ENCODE peak calls at places on chromosomes 12 and 14, in seven cellular contexts. K, P, J, S, M, I and H are unnamed samples.
A peak's percentile ranks its signal among the peaks of the same experiment; 100 is the strongest.

GRCh38 chr12:113299619-113300237 is 35.2 kb downstream of the SLC8B1 start:
- DNase-seq in K (peak; percentile 60), P (peak; percentile 45), J (peak; percentile 93), S (no peak), M (peak; percentile 79), I (peak; percentile 30), H (peak; percentile 84)

GRCh38 chr14:64296561-64296960 is 2.4 kb upstream of the ESR2 start:
- DNase-seq in K (no peak), P (no peak), J (no peak), S (no peak), M (no peak), I (no peak), H (no peak)

GRCh38 chr12:96571101-96571862 is 81.9 kb downstream of the CFAP54 start:
- DNase-seq in K (no peak), P (no peak), J (no peak), S (no peak), M (peak; percentile 33), I (no peak), H (no peak)

GRCh38 chr12:89573081-89573810 is 47.4 kb upstream of the POC1B start:
- DNase-seq in K (no peak), P (no peak), J (no peak), S (no peak), M (peak; percentile 9), I (no peak), H (no peak)

GRCh38 chr12:114403044-114403689 is 2.8 kb downstream of the TBX5 start:
- DNase-seq in K (no peak), P (no peak), J (no peak), S (no peak), M (no peak), I (no peak), H (no peak)

GRCh38 chr14:93936245-93936644 is 9.1 kb downstream of the FAM181A start:
- DNase-seq in K (no peak), P (no peak), J (peak; percentile 41), S (no peak), M (no peak), I (no peak), H (no peak)

GRCh38 chr12:118190266-118190665 is 54.3 kb downstream of the PEBP1 start:
- DNase-seq in K (no peak), P (no peak), J (no peak), S (no peak), M (peak; percentile 38), I (no peak), H (no peak)

GRCh38 chr12:120231316-120232011 is 30.6 kb upstream of the RPLP0 start:
- DNase-seq in K (peak; percentile 71), P (peak; percentile 80), J (peak; percentile 94), S (peak; percentile 74), M (peak; percentile 97), I (peak; percentile 58), H (peak; percentile 56)

GRCh38 chr14:31320216-31320615 is 100.1 kb downstream of the HEATR5A start:
- DNase-seq in K (peak; percentile 58), P (no peak), J (no peak), S (no peak), M (no peak), I (no peak), H (no peak)

GRCh38 chr14:75734848-75735247 is 73.8 kb downstream of the TTLL5 start:
- DNase-seq in K (no peak), P (no peak), J (no peak), S (no peak), M (no peak), I (no peak), H (no peak)

GRCh38 chr12:4881665-4882064 is 28.0 kb upstream of the KCNA1 start:
- DNase-seq in K (peak; percentile 53), P (no peak), J (no peak), S (no peak), M (no peak), I (no peak), H (no peak)

GRCh38 chr12:100473716-100474150 is at the start of gene NR1H4:
- DNase-seq in K (no peak), P (no peak), J (peak; percentile 18), S (no peak), M (peak; percentile 70), I (no peak), H (no peak)

GRCh38 chr14:87233266-87233665 is 759.7 kb downstream of the GALC start:
- DNase-seq in K (no peak), P (no peak), J (no peak), S (no peak), M (no peak), I (no peak), H (no peak)

GRCh38 chr14:23551266-23552028 is at the start of gene ZFHX2:
- DNase-seq in K (peak; percentile 78), P (no peak), J (peak; percentile 81), S (peak; percentile 88), M (peak; percentile 40), I (peak; percentile 88), H (peak; percentile 86)

GRCh38 chr14:103296007-103296406 is 38.0 kb upstream of the EIF5 start:
- DNase-seq in K (no peak), P (peak; percentile 25), J (no peak), S (no peak), M (peak; percentile 59), I (no peak), H (no peak)

GRCh38 chr12:106123551-106123991 is 15.2 kb downstream of the NUAK1 start:
- DNase-seq in K (peak; percentile 80), P (peak; percentile 90), J (no peak), S (no peak), M (no peak), I (peak; percentile 34), H (no peak)

GRCh38 chr12:65881965-65882413 is 57.7 kb downstream of the HMGA2 start:
- DNase-seq in K (peak; percentile 73), P (no peak), J (no peak), S (peak; percentile 53), M (peak; percentile 47), I (peak; percentile 47), H (peak; percentile 33)

GRCh38 chr12:67759829-67760228 is 111.3 kb downstream of the DYRK2 start:
- DNase-seq in K (no peak), P (no peak), J (no peak), S (no peak), M (no peak), I (no peak), H (no peak)

GRCh38 chr12:16352481-16352880 is 5.0 kb downstream of the MGST1 start:
- DNase-seq in K (no peak), P (no peak), J (no peak), S (no peak), M (peak; percentile 79), I (no peak), H (no peak)

GRCh38 chr14:69428289-69428998 is 30.0 kb downstream of the SLC39A9 start:
- DNase-seq in K (no peak), P (no peak), J (no peak), S (no peak), M (no peak), I (no peak), H (no peak)

GRCh38 chr14:24858684-24859083 is 191.3 kb downstream of the STXBP6 start:
- DNase-seq in K (no peak), P (no peak), J (no peak), S (no peak), M (no peak), I (no peak), H (no peak)

GRCh38 chr12:107458163-107458562 is 227.4 kb upstream of the PWP1 start:
- DNase-seq in K (no peak), P (no peak), J (no peak), S (no peak), M (no peak), I (no peak), H (no peak)

GRCh38 chr12:107462428-107463332 is 222.9 kb upstream of the PWP1 start:
- DNase-seq in K (no peak), P (no peak), J (no peak), S (no peak), M (no peak), I (no peak), H (no peak)

GRCh38 chr12:107459649-107460048 is 225.9 kb upstream of the PWP1 start:
- DNase-seq in K (no peak), P (no peak), J (no peak), S (peak; percentile 27), M (no peak), I (no peak), H (no peak)

GRCh38 chr12:107458990-107459389 is 226.6 kb upstream of the PWP1 start:
- DNase-seq in K (no peak), P (no peak), J (no peak), S (no peak), M (no peak), I (no peak), H (no peak)

DNA sequence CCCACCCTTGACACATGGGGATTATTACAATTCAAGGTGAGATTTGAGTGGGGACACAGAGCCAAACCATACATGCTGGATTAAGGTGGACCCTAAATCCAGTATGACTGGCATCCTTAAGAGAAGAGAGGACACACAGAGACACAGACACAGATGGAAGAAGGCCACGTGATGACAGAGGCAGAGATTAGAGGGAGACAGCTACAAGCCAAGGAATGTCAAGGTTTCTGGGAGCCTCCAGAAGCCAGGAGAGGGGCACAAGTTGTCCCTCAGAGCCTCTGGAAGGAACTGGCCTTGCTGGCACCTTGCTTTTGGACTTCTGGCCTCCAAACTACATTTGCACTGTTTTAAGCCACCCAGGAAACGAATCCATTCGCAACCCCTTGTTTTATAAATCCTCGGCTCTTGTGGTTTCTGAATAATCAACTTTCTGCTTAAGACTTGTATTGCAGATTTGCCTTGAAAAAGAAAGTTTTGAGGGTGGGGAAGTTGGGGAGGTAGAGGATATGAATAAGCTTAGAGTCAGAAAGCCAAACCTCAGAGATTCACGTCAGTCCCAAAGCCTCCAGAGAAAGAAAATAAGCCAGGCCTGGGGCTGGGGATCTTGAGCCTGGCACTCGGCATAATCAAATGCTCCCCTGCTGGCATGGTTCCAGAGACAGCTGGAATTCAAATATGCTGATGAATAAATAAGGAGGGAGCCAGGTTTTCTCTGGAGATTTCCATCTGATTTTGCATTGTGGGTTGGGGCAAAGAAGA is 224.2 kb upstream of the PWP1 start:
- DNase-seq in K (peak; percentile 18), P (peak; percentile 11), J (no peak), S (peak; percentile 12), M (peak; percentile 89), I (no peak), H (no peak)
- H3K4me3 ChIP-seq in K (no peak overlapping the region), P (no peak overlapping the region), J (no peak overlapping the region), S (no peak overlapping the region), M (peak overlapping the region; percentile 27), I (no peak overlapping the region), H (no peak overlapping the region)

GRCh38 chr14:91060472-91061308 is at the start of gene RPS6KA5:
- DNase-seq in K (peak; percentile 100), P (peak; percentile 99), J (peak; percentile 97), S (peak; percentile 100), M (peak; percentile 100), I (peak; percentile 100), H (peak; percentile 100)
- TF ChIP-seq CTCF in K (peak; percentile 24), P (no peak), J (no peak), S (peak; percentile 1), M (no peak), I (no peak), H (no peak)

GRCh38 chr14:32571995-32572866 is 243.1 kb downstream of the AKAP6 start:
- DNase-seq in K (no peak), P (no peak), J (no peak), S (no peak), M (no peak), I (peak; percentile 46), H (no peak)
- H3K4me3 ChIP-seq in K (no peak overlapping the region), P (no peak overlapping the region), J (no peak overlapping the region), S (no peak overlapping the region), M (no peak overlapping the region), I (no peak overlapping the region), H (no peak overlapping the region)

DNA sequence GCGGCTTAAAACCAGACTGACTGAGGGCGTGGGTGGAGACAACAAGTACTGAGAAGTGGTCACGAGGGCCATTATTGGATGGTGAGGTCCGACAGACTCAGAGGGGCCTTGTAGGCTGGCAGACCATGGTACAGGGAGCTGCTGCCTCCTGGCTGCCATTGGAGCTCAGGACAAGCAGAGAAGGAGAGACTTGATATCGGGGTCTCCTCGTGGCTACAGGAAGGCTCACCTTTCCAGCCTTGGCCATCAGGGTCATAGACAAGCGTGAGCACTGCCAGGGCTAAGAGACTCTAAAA is 54.2 kb downstream of the FBRSL1 start:
- DNase-seq in K (no peak), P (no peak), J (no peak), S (no peak), M (no peak), I (no peak), H (no peak)
- TF ChIP-seq CTCF in K (no peak), P (no peak), J (no peak), S (no peak), M (no peak), I (no peak), H (no peak)